ENCODE peak calls at places on chromosomes 5 and 9, in eight cellular contexts. L, C, J, O, Y, T, F and X are unnamed samples.

GRCh38 chr9:18473551-18474279 is at the start of gene ADAMTSL1:
- DNase-seq in L (peak; percentile 68), C (no peak), J (no peak), O (no peak), Y (peak; percentile 58), T (peak; percentile 25), F (peak; percentile 71), X (peak; percentile 41)

GRCh38 chr5:178674334-178674733 is 47.5 kb upstream of the CLK4 start:
- DNase-seq in L (no peak), C (no peak), J (no peak), O (no peak), Y (no peak), T (no peak), F (peak; percentile 8), X (no peak)

GRCh38 chr5:78547731-78548189 is 100.8 kb downstream of the LHFPL2 start:
- DNase-seq in L (peak; percentile 92), C (no peak), J (no peak), O (peak; percentile 94), Y (no peak), T (no peak), F (peak; percentile 99), X (peak; percentile 55)

GRCh38 chr5:50663636-50664035 is 2.8 kb upstream of the PARP8 start:
- DNase-seq in L (no peak), C (no peak), J (no peak), O (no peak), Y (no peak), T (no peak), F (no peak), X (no peak)

GRCh38 chr5:168401880-168402279 is 84.4 kb upstream of the RARS1 start:
- DNase-seq in L (no peak), C (no peak), J (no peak), O (no peak), Y (no peak), T (peak; percentile 76), F (no peak), X (no peak)

GRCh38 chr9:131620764-131621520 is 75.6 kb downstream of the PRRT1B start:
- DNase-seq in L (no peak), C (no peak), J (no peak), O (no peak), Y (no peak), T (no peak), F (no peak), X (no peak)

GRCh38 chr5:32805966-32806626 is 95.0 kb downstream of the NPR3 start:
- DNase-seq in L (peak; percentile 93), C (no peak), J (no peak), O (no peak), Y (no peak), T (no peak), F (peak; percentile 50), X (no peak)

GRCh38 chr9:84974790-84975189 is 305.3 kb downstream of the NTRK2 start:
- DNase-seq in L (no peak), C (no peak), J (no peak), O (no peak), Y (no peak), T (no peak), F (no peak), X (no peak)

GRCh38 chr5:106825379-106825778 is 845.4 kb downstream of the EFNA5 start:
- DNase-seq in L (peak; percentile 48), C (no peak), J (no peak), O (no peak), Y (no peak), T (no peak), F (no peak), X (no peak)

GRCh38 chr5:14935341-14935740 is 63.8 kb upstream of the ANKH start:
- DNase-seq in L (no peak), C (no peak), J (no peak), O (no peak), Y (no peak), T (no peak), F (no peak), X (no peak)

GRCh38 chr9:134004131-134004873 is 12.2 kb upstream of the VAV2 start:
- DNase-seq in L (no peak), C (no peak), J (no peak), O (no peak), Y (no peak), T (no peak), F (no peak), X (no peak)

GRCh38 chr5:54520438-54520846 is 2.9 kb downstream of the SNX18 start:
- DNase-seq in L (peak; percentile 47), C (no peak), J (no peak), O (no peak), Y (peak; percentile 23), T (no peak), F (peak; percentile 58), X (no peak)

GRCh38 chr5:45695680-45696093 is 493 bp downstream of the HCN1 start:
- DNase-seq in L (no peak), C (no peak), J (no peak), O (no peak), Y (no peak), T (no peak), F (no peak), X (no peak)

GRCh38 chr9:125233678-125234077 is 7.5 kb downstream of the HSPA5 start:
- DNase-seq in L (peak; percentile 98), C (no peak), J (no peak), O (no peak), Y (no peak), T (no peak), F (peak; percentile 93), X (no peak)

GRCh38 chr9:80522465-80522864 is 950.7 kb downstream of the TLE4 start:
- DNase-seq in L (peak; percentile 1), C (no peak), J (no peak), O (no peak), Y (no peak), T (no peak), F (no peak), X (no peak)

GRCh38 chr9:131006601-131007000 is 2.4 kb upstream of the LAMC3 start:
- DNase-seq in L (no peak), C (no peak), J (no peak), O (no peak), Y (no peak), T (no peak), F (peak; percentile 34), X (no peak)